ENCODE peak calls at places on chromosome 20, in five cellular contexts. One of them, this sample, is unnamed.

GRCh38 chr20:48683467-48684175 is 144.2 kb downstream of the PREX1 start:
- DNase-seq in IMR-90: no peak
- DNase-seq in CD8-positive, alpha-beta T cell: no peak
- DNase-seq in heart right ventricle: no peak
- DNase-seq in right lobe of liver: no peak
- DNase-seq in this sample: no peak

GRCh38 chr20:57844626-57845596 is 135.1 kb upstream of the PMEPA1 start:
- DNase-seq in IMR-90: no peak
- DNase-seq in heart right ventricle: no peak
- DNase-seq in right lobe of liver: no peak
- DNase-seq in CD8-positive, alpha-beta T cell: peak
- DNase-seq in this sample: no peak

GRCh38 chr20:10634683-10635411 is 39.0 kb downstream of the JAG1 start:
- DNase-seq in IMR-90: peak
- DNase-seq in CD8-positive, alpha-beta T cell: no peak
- DNase-seq in heart right ventricle: no peak
- DNase-seq in right lobe of liver: no peak
- DNase-seq in this sample: peak

GRCh38 chr20:61891476-61891875 is 174.2 kb downstream of the TAF4 start:
- DNase-seq in heart right ventricle: no peak
- DNase-seq in CD8-positive, alpha-beta T cell: no peak
- DNase-seq in IMR-90: no peak
- DNase-seq in right lobe of liver: no peak
- DNase-seq in this sample: no peak

GRCh38 chr20:51093240-51093763 is 70.4 kb upstream of the KCNG1 start:
- DNase-seq in CD8-positive, alpha-beta T cell: no peak
- DNase-seq in IMR-90: no peak
- DNase-seq in right lobe of liver: no peak
- DNase-seq in heart right ventricle: no peak
- DNase-seq in this sample: no peak

GRCh38 chr20:60213126-60213893 is 255.1 kb downstream of the CDH26 start:
- DNase-seq in CD8-positive, alpha-beta T cell: no peak
- DNase-seq in IMR-90: no peak
- DNase-seq in right lobe of liver: no peak
- DNase-seq in heart right ventricle: no peak
- DNase-seq in this sample: no peak

GRCh38 chr20:51500311-51500710 is 42.2 kb downstream of the NFATC2 start:
- DNase-seq in right lobe of liver: no peak
- DNase-seq in IMR-90: no peak
- DNase-seq in heart right ventricle: no peak
- DNase-seq in CD8-positive, alpha-beta T cell: peak
- DNase-seq in this sample: no peak

GRCh38 chr20:40855269-40855668 is 166.2 kb upstream of the MAFB start:
- DNase-seq in CD8-positive, alpha-beta T cell: no peak
- DNase-seq in IMR-90: no peak
- DNase-seq in right lobe of liver: no peak
- DNase-seq in heart right ventricle: no peak
- DNase-seq in this sample: no peak

GRCh38 chr20:55097621-55098020 is 622.2 kb downstream of the DOK5 start:
- DNase-seq in IMR-90: no peak
- DNase-seq in heart right ventricle: no peak
- DNase-seq in right lobe of liver: no peak
- DNase-seq in CD8-positive, alpha-beta T cell: no peak
- DNase-seq in this sample: no peak

GRCh38 chr20:52312131-52312729 is 120.7 kb upstream of the ZFP64 start:
- DNase-seq in CD8-positive, alpha-beta T cell: peak
- DNase-seq in IMR-90: peak
- DNase-seq in heart right ventricle: peak
- DNase-seq in right lobe of liver: no peak
- DNase-seq in this sample: peak

GRCh38 chr20:57652865-57653545 is 32.8 kb upstream of the ZBP1 start:
- DNase-seq in heart right ventricle: peak
- DNase-seq in IMR-90: no peak
- DNase-seq in CD8-positive, alpha-beta T cell: peak
- DNase-seq in right lobe of liver: no peak
- DNase-seq in this sample: no peak

GRCh38 chr20:4720121-4720976 is 1.4 kb upstream of the PRND start:
- DNase-seq in IMR-90: peak
- DNase-seq in right lobe of liver: peak
- DNase-seq in heart right ventricle: peak
- DNase-seq in CD8-positive, alpha-beta T cell: peak
- DNase-seq in this sample: peak

GRCh38 chr20:62603021-62603906 is 39.0 kb upstream of the SLCO4A1 start:
- DNase-seq in heart right ventricle: peak
- DNase-seq in right lobe of liver: peak
- DNase-seq in CD8-positive, alpha-beta T cell: peak
- DNase-seq in IMR-90: peak
- DNase-seq in this sample: peak

GRCh38 chr20:42313704-42314103 is 695.5 kb upstream of the CHD6 start:
- DNase-seq in IMR-90: no peak
- DNase-seq in right lobe of liver: no peak
- DNase-seq in heart right ventricle: no peak
- DNase-seq in CD8-positive, alpha-beta T cell: no peak
- DNase-seq in this sample: no peak

GRCh38 chr20:20010639-20011500 is 6.3 kb upstream of the NAA20 start:
- DNase-seq in CD8-positive, alpha-beta T cell: no peak
- DNase-seq in heart right ventricle: no peak
- DNase-seq in IMR-90: peak
- DNase-seq in right lobe of liver: no peak
- DNase-seq in this sample: peak

GRCh38 chr20:51426879-51427624 is 115.5 kb downstream of the NFATC2 start:
- DNase-seq in CD8-positive, alpha-beta T cell: no peak
- DNase-seq in IMR-90: no peak
- DNase-seq in heart right ventricle: no peak
- DNase-seq in right lobe of liver: no peak
- DNase-seq in this sample: no peak

GRCh38 chr20:51562334-51563140 is 20.0 kb upstream of the NFATC2 start:
- DNase-seq in heart right ventricle: peak
- DNase-seq in right lobe of liver: peak
- DNase-seq in IMR-90: peak
- DNase-seq in CD8-positive, alpha-beta T cell: peak
- DNase-seq in this sample: peak

GRCh38 chr20:58140787-58141396 is 87.6 kb downstream of the ANKRD60 start:
- DNase-seq in IMR-90: no peak
- DNase-seq in CD8-positive, alpha-beta T cell: no peak
- DNase-seq in right lobe of liver: no peak
- DNase-seq in heart right ventricle: no peak
- DNase-seq in this sample: no peak

GRCh38 chr20:37935435-37935834 is 32.5 kb downstream of the VSTM2L start:
- DNase-seq in heart right ventricle: no peak
- DNase-seq in CD8-positive, alpha-beta T cell: no peak
- DNase-seq in IMR-90: no peak
- DNase-seq in right lobe of liver: peak
- DNase-seq in this sample: no peak

GRCh38 chr20:237918-238317 is 10.9 kb downstream of the DEFB129 start:
- DNase-seq in IMR-90: no peak
- DNase-seq in CD8-positive, alpha-beta T cell: no peak
- DNase-seq in heart right ventricle: no peak
- DNase-seq in right lobe of liver: no peak
- DNase-seq in this sample: no peak

GRCh38 chr20:20495719-20496474 is 128.0 kb downstream of the INSM1 start:
- DNase-seq in right lobe of liver: no peak
- DNase-seq in heart right ventricle: no peak
- DNase-seq in IMR-90: no peak
- DNase-seq in CD8-positive, alpha-beta T cell: no peak
- DNase-seq in this sample: no peak

GRCh38 chr20:59015812-59016711 is 3.2 kb upstream of the TUBB1 start:
- DNase-seq in right lobe of liver: no peak
- DNase-seq in IMR-90: no peak
- DNase-seq in heart right ventricle: no peak
- DNase-seq in CD8-positive, alpha-beta T cell: peak
- DNase-seq in this sample: no peak

GRCh38 chr20:29750268-29750899 is 1507.1 kb upstream of the DEFB115 start:
- DNase-seq in CD8-positive, alpha-beta T cell: no peak
- DNase-seq in IMR-90: no peak
- DNase-seq in right lobe of liver: no peak
- DNase-seq in heart right ventricle: no peak
- DNase-seq in this sample: no peak

GRCh38 chr20:37270586-37271420 is 9.2 kb upstream of the GHRH start:
- DNase-seq in CD8-positive, alpha-beta T cell: no peak
- DNase-seq in right lobe of liver: peak
- DNase-seq in IMR-90: peak
- DNase-seq in heart right ventricle: no peak
- DNase-seq in this sample: no peak

GRCh38 chr20:41168281-41169183 is 31.2 kb downstream of the PLCG1 start:
- DNase-seq in IMR-90: no peak
- DNase-seq in right lobe of liver: no peak
- DNase-seq in CD8-positive, alpha-beta T cell: no peak
- DNase-seq in heart right ventricle: no peak
- DNase-seq in this sample: no peak

GRCh38 chr20:58583141-58583540 is 67.9 kb upstream of the APCDD1L start:
- DNase-seq in right lobe of liver: no peak
- DNase-seq in CD8-positive, alpha-beta T cell: no peak
- DNase-seq in IMR-90: peak
- DNase-seq in heart right ventricle: no peak
- DNase-seq in this sample: no peak

GRCh38 chr20:53522696-53523095 is 70.9 kb downstream of the ZNF217 start:
- DNase-seq in CD8-positive, alpha-beta T cell: no peak
- DNase-seq in IMR-90: no peak
- DNase-seq in right lobe of liver: no peak
- DNase-seq in heart right ventricle: no peak
- DNase-seq in this sample: no peak

GRCh38 chr20:50992733-50993457 is 30.0 kb downstream of the KCNG1 start:
- DNase-seq in heart right ventricle: no peak
- DNase-seq in CD8-positive, alpha-beta T cell: no peak
- DNase-seq in IMR-90: peak
- DNase-seq in right lobe of liver: no peak
- DNase-seq in this sample: no peak

GRCh38 chr20:2130668-2131067 is 29.0 kb downstream of the STK35 start:
- DNase-seq in right lobe of liver: no peak
- DNase-seq in CD8-positive, alpha-beta T cell: no peak
- DNase-seq in IMR-90: no peak
- DNase-seq in heart right ventricle: no peak
- DNase-seq in this sample: no peak

GRCh38 chr20:2151805-2152727 is 50.4 kb downstream of the STK35 start:
- DNase-seq in IMR-90: peak
- DNase-seq in heart right ventricle: no peak
- DNase-seq in CD8-positive, alpha-beta T cell: no peak
- DNase-seq in right lobe of liver: no peak
- DNase-seq in this sample: peak

DNA sequence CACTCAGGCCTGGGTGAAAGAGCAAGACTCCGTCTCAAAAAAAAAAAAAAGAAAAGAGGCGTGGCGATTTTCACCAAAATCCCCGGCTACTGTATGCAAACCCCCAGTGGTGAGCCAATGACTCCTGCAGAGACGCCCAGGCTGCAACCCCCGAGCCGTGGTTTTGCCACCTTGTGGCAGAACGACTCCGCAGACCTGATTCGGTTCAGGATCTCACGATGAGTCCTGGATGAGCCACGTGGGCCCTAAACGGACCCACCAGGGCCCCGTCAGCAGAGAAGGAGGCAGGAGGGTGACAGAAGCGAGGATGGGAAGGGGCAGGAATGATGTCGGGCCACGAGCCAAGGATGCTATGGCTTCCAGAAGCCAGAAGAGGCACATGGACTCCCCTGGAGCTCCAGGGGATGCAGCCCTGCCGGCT is 42.5 kb downstream of the SLC2A4RG start:
- DNase-seq in IMR-90: no peak
- DNase-seq in right lobe of liver: no peak
- DNase-seq in CD8-positive, alpha-beta T cell: peak
- DNase-seq in heart right ventricle: no peak
- DNase-seq in this sample: no peak
- TF ChIP-seq CTCF in IMR-90: no peak
- TF ChIP-seq CTCF in right lobe of liver: no peak
- TF ChIP-seq CTCF in CD8-positive, alpha-beta T cell: peak
- TF ChIP-seq CTCF in heart right ventricle: no peak
- TF ChIP-seq CTCF in this sample: no peak

GRCh38 chr20:25580711-25581110 is 4.6 kb downstream of the NINL start:
- DNase-seq in CD8-positive, alpha-beta T cell: no peak
- DNase-seq in right lobe of liver: no peak
- DNase-seq in IMR-90: peak
- DNase-seq in heart right ventricle: no peak
- DNase-seq in this sample: peak

GRCh38 chr20:25588491-25588890 is 3.2 kb upstream of the NINL start:
- DNase-seq in CD8-positive, alpha-beta T cell: no peak
- DNase-seq in heart right ventricle: no peak
- DNase-seq in right lobe of liver: no peak
- DNase-seq in IMR-90: no peak
- DNase-seq in this sample: no peak

GRCh38 chr20:25586877-25587276 is 1.5 kb upstream of the NINL start:
- DNase-seq in heart right ventricle: no peak
- DNase-seq in right lobe of liver: no peak
- DNase-seq in IMR-90: peak
- DNase-seq in CD8-positive, alpha-beta T cell: no peak
- DNase-seq in this sample: peak

GRCh38 chr20:25587536-25587935 is 2.2 kb upstream of the NINL start:
- DNase-seq in heart right ventricle: no peak
- DNase-seq in CD8-positive, alpha-beta T cell: no peak
- DNase-seq in IMR-90: no peak
- DNase-seq in right lobe of liver: no peak
- DNase-seq in this sample: peak

GRCh38 chr20:25584905-25585704 is at the start of gene NINL:
- DNase-seq in heart right ventricle: peak
- DNase-seq in CD8-positive, alpha-beta T cell: peak
- DNase-seq in right lobe of liver: peak
- DNase-seq in IMR-90: peak
- DNase-seq in this sample: peak
- H3K4me3 ChIP-seq in heart right ventricle: peak
- H3K4me3 ChIP-seq in CD8-positive, alpha-beta T cell: peak
- H3K4me3 ChIP-seq in right lobe of liver: peak
- H3K4me3 ChIP-seq in IMR-90: peak
- H3K4me3 ChIP-seq in this sample: peak

DNA sequence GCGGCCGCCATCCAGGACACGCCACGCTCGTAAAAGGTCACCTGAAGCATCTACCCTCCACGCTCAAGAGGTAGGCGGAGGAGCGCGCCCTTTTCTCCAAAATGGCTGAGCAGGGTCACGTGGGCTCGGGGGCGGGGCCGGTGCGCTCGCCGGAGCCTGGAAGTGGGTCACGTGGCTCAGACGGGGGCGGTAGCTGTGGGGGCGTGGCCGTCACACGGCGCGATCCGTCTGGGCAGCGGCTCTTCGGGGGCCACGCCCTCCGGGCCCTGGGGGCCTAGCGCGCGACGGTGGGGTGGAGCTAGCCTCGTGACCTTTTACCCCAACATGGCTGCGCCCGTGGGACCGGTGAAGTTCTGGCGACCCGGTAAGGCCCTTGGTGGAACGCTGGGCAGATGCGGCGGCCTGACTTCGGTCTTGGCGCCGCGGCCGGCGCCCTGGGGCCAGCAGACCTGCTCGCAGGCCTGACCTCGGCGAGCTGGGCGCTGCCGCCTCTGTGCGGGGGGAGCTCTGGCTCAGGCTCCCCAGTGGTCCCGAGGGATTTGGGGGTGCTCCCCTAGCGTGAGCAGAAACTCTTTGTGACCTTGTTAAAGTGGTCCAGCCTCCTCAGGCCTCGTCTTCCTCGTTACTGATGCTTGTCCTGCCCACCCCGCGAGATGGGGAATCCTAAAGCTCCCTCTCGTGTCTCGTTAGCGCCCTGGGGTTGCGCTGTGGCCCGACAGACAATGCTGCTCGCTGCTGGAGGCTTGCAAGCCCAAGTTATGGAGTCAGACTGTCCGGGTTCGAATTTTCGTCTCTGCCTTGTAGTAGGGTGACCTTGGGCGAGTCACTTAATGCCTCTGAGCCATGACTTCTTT is at the start of gene DHX35:
- DNase-seq in CD8-positive, alpha-beta T cell: peak
- DNase-seq in heart right ventricle: peak
- DNase-seq in right lobe of liver: peak
- DNase-seq in IMR-90: peak
- DNase-seq in this sample: peak
- TF ChIP-seq CTCF in CD8-positive, alpha-beta T cell: no peak
- TF ChIP-seq CTCF in heart right ventricle: peak
- TF ChIP-seq CTCF in right lobe of liver: no peak
- TF ChIP-seq CTCF in IMR-90: peak
- TF ChIP-seq CTCF in this sample: peak

GRCh38 chr20:49978685-49979029 is 4.1 kb upstream of the SNAI1 start:
- DNase-seq in right lobe of liver: no peak
- DNase-seq in heart right ventricle: no peak
- DNase-seq in CD8-positive, alpha-beta T cell: no peak
- DNase-seq in IMR-90: no peak
- DNase-seq in this sample: no peak
- H3K4me3 ChIP-seq in right lobe of liver: no peak
- H3K4me3 ChIP-seq in heart right ventricle: no peak
- H3K4me3 ChIP-seq in CD8-positive, alpha-beta T cell: no peak
- H3K4me3 ChIP-seq in IMR-90: no peak
- H3K4me3 ChIP-seq in this sample: no peak